ENCODE peak calls at places on chromosomes 1 and 21, in five cellular contexts. One of them, this sample, is unnamed.
A peak's percentile ranks its signal among the peaks of the same experiment; 100 is the strongest.

GRCh38 chr1:22731924-22732522 is 21.4 kb downstream of the EPHB2 start:
- DNase-seq in HT-29: peak; percentile 42
- DNase-seq in non-pigmented ciliary epithelial cell: no peak
- DNase-seq in activated CD4-positive, alpha-beta memory T cell treated with anti-CD3 and anti-CD28 coated beads for 36 hours: no peak
- DNase-seq in B cell: no peak
- DNase-seq in this sample: no peak

GRCh38 chr1:226061793-226062557 is 541 bp upstream of the H3-3A start:
- DNase-seq in HT-29: peak; percentile 82
- DNase-seq in non-pigmented ciliary epithelial cell: no peak
- DNase-seq in activated CD4-positive, alpha-beta memory T cell treated with anti-CD3 and anti-CD28 coated beads for 36 hours: peak; percentile 50
- DNase-seq in B cell: peak; percentile 71
- DNase-seq in this sample: peak; percentile 78

GRCh38 chr1:184299076-184299790 is 87.6 kb upstream of the C1orf21 start:
- DNase-seq in HT-29: no peak
- DNase-seq in non-pigmented ciliary epithelial cell: peak; percentile 78
- DNase-seq in activated CD4-positive, alpha-beta memory T cell treated with anti-CD3 and anti-CD28 coated beads for 36 hours: no peak
- DNase-seq in B cell: no peak
- DNase-seq in this sample: no peak

GRCh38 chr1:45011837-45012638 is at the start of gene UROD:
- DNase-seq in HT-29: peak; percentile 93
- DNase-seq in non-pigmented ciliary epithelial cell: peak; percentile 86
- DNase-seq in activated CD4-positive, alpha-beta memory T cell treated with anti-CD3 and anti-CD28 coated beads for 36 hours: peak; percentile 96
- DNase-seq in B cell: peak; percentile 92
- DNase-seq in this sample: peak; percentile 92

GRCh38 chr1:59733443-59734141 is 81.2 kb upstream of the HOOK1 start:
- DNase-seq in HT-29: no peak
- DNase-seq in non-pigmented ciliary epithelial cell: no peak
- DNase-seq in activated CD4-positive, alpha-beta memory T cell treated with anti-CD3 and anti-CD28 coated beads for 36 hours: no peak
- DNase-seq in B cell: no peak
- DNase-seq in this sample: no peak

GRCh38 chr1:101506541-101507164 is 269.8 kb downstream of the S1PR1 start:
- DNase-seq in HT-29: peak; percentile 76
- DNase-seq in non-pigmented ciliary epithelial cell: peak; percentile 2
- DNase-seq in activated CD4-positive, alpha-beta memory T cell treated with anti-CD3 and anti-CD28 coated beads for 36 hours: peak; percentile 29
- DNase-seq in B cell: peak; percentile 62
- DNase-seq in this sample: no peak

GRCh38 chr1:63668298-63668697 is 75.1 kb downstream of the PGM1 start:
- DNase-seq in HT-29: no peak
- DNase-seq in non-pigmented ciliary epithelial cell: no peak
- DNase-seq in activated CD4-positive, alpha-beta memory T cell treated with anti-CD3 and anti-CD28 coated beads for 36 hours: no peak
- DNase-seq in B cell: no peak
- DNase-seq in this sample: no peak

GRCh38 chr1:234893725-234894630 is 234.7 kb downstream of the TOMM20 start:
- DNase-seq in HT-29: no peak
- DNase-seq in non-pigmented ciliary epithelial cell: no peak
- DNase-seq in activated CD4-positive, alpha-beta memory T cell treated with anti-CD3 and anti-CD28 coated beads for 36 hours: peak; percentile 79
- DNase-seq in B cell: no peak
- DNase-seq in this sample: no peak

GRCh38 chr21:32545948-32546441 is 39.3 kb downstream of the TCP10L start:
- DNase-seq in HT-29: no peak
- DNase-seq in non-pigmented ciliary epithelial cell: peak; percentile 8
- DNase-seq in activated CD4-positive, alpha-beta memory T cell treated with anti-CD3 and anti-CD28 coated beads for 36 hours: no peak
- DNase-seq in B cell: no peak
- DNase-seq in this sample: no peak

GRCh38 chr1:116334015-116334547 is 39.0 kb upstream of the ATP1A1 start:
- DNase-seq in HT-29: no peak
- DNase-seq in non-pigmented ciliary epithelial cell: no peak
- DNase-seq in activated CD4-positive, alpha-beta memory T cell treated with anti-CD3 and anti-CD28 coated beads for 36 hours: no peak
- DNase-seq in B cell: no peak
- DNase-seq in this sample: no peak

GRCh38 chr1:21614419-21615115 is 54.6 kb downstream of the RAP1GAP start:
- DNase-seq in HT-29: no peak
- DNase-seq in non-pigmented ciliary epithelial cell: no peak
- DNase-seq in activated CD4-positive, alpha-beta memory T cell treated with anti-CD3 and anti-CD28 coated beads for 36 hours: no peak
- DNase-seq in B cell: no peak
- DNase-seq in this sample: no peak

GRCh38 chr1:172489847-172490246 is 43.1 kb upstream of the SUCO start:
- DNase-seq in HT-29: no peak
- DNase-seq in non-pigmented ciliary epithelial cell: no peak
- DNase-seq in activated CD4-positive, alpha-beta memory T cell treated with anti-CD3 and anti-CD28 coated beads for 36 hours: no peak
- DNase-seq in B cell: no peak
- DNase-seq in this sample: no peak

GRCh38 chr1:233737341-233737740 is 123.4 kb downstream of the KCNK1 start:
- DNase-seq in HT-29: no peak
- DNase-seq in non-pigmented ciliary epithelial cell: no peak
- DNase-seq in activated CD4-positive, alpha-beta memory T cell treated with anti-CD3 and anti-CD28 coated beads for 36 hours: no peak
- DNase-seq in B cell: no peak
- DNase-seq in this sample: no peak

GRCh38 chr1:101196668-101197067 is 40.2 kb upstream of the S1PR1 start:
- DNase-seq in HT-29: no peak
- DNase-seq in non-pigmented ciliary epithelial cell: no peak
- DNase-seq in activated CD4-positive, alpha-beta memory T cell treated with anti-CD3 and anti-CD28 coated beads for 36 hours: no peak
- DNase-seq in B cell: no peak
- DNase-seq in this sample: no peak

GRCh38 chr1:229964281-229964680 is 102.8 kb upstream of the GALNT2 start:
- DNase-seq in HT-29: no peak
- DNase-seq in non-pigmented ciliary epithelial cell: no peak
- DNase-seq in activated CD4-positive, alpha-beta memory T cell treated with anti-CD3 and anti-CD28 coated beads for 36 hours: no peak
- DNase-seq in B cell: no peak
- DNase-seq in this sample: no peak

GRCh38 chr1:91650764-91651163 is 150.1 kb downstream of the CDC7 start:
- DNase-seq in HT-29: no peak
- DNase-seq in non-pigmented ciliary epithelial cell: peak; percentile 93
- DNase-seq in activated CD4-positive, alpha-beta memory T cell treated with anti-CD3 and anti-CD28 coated beads for 36 hours: peak; percentile 14
- DNase-seq in B cell: no peak
- DNase-seq in this sample: peak; percentile 81

This sample was measured in uterus.